ENCODE peak calls at places on chromosomes 3 and 15, in eight cellular contexts. W is GM04504; M is NCI-H1694; D is activated T-cell treated with anti-CD3 and anti-CD28 coated beads, Interleukin-2, amount 50 U/mL, for 72 hours; J is stimulated activated CD8-positive, alpha-beta memory T cell treated with anti-CD3 and anti-CD28 coated beads, Interleukin-15, amount 100 ng/mL, for 24 hours; G is mucosa of descending colon; X is Kasumi-1; Y is cardiac muscle cell. I is an unnamed sample.

GRCh38 chr3:111907151-111907550 is 48.1 kb downstream of the PHLDB2 start:
- DNase-seq in W (no peak), M (no peak), D (no peak), J (no peak), G (no peak), X (no peak), Y (no peak), I (no peak)

GRCh38 chr3:16978234-16978920 is 93.6 kb downstream of the PLCL2 start:
- DNase-seq in W (no peak), M (no peak), D (no peak), J (no peak), G (no peak), X (no peak), Y (no peak), I (no peak)

GRCh38 chr15:99703603-99704443 is 29.4 kb downstream of the LYSMD4 start:
- DNase-seq in W (peak; percentile 76), M (peak; percentile 34), D (no peak), J (no peak), G (no peak), X (peak; percentile 58), Y (peak; percentile 54), I (peak; percentile 39)

GRCh38 chr3:31247850-31248618 is 284.7 kb upstream of the STT3B start:
- DNase-seq in W (no peak), M (no peak), D (no peak), J (no peak), G (no peak), X (no peak), Y (no peak), I (no peak)

GRCh38 chr3:45026038-45026437 is at the start of gene CLEC3B:
- DNase-seq in W (peak; percentile 58), M (no peak), D (no peak), J (no peak), G (peak; percentile 35), X (no peak), Y (no peak), I (no peak)

GRCh38 chr3:156676467-156677119 is 2.2 kb downstream of the TIPARP start:
- DNase-seq in W (no peak), M (no peak), D (no peak), J (no peak), G (no peak), X (no peak), Y (no peak), I (no peak)

GRCh38 chr3:71893702-71894479 is 108.9 kb upstream of the PROK2 start:
- DNase-seq in W (no peak), M (no peak), D (no peak), J (no peak), G (no peak), X (no peak), Y (no peak), I (no peak)

GRCh38 chr3:186653984-186654383 is 11.8 kb upstream of the HRG start:
- DNase-seq in W (no peak), M (no peak), D (no peak), J (no peak), G (no peak), X (no peak), Y (peak; percentile 4), I (peak; percentile 53)

GRCh38 chr15:79007066-79007465 is 62.2 kb upstream of the CTSH start:
- DNase-seq in W (no peak), M (no peak), D (peak; percentile 16), J (no peak), G (peak; percentile 51), X (peak; percentile 40), Y (peak; percentile 82), I (peak; percentile 77)

GRCh38 chr3:48445277-48445882 is 1.2 kb upstream of the ATRIP start:
- DNase-seq in W (no peak), M (no peak), D (no peak), J (no peak), G (no peak), X (no peak), Y (no peak), I (no peak)

GRCh38 chr15:84976746-84977345 is 4.8 kb upstream of the PDE8A start:
- DNase-seq in W (no peak), M (no peak), D (no peak), J (no peak), G (no peak), X (no peak), Y (no peak), I (no peak)

GRCh38 chr3:171838218-171838720 is 4.9 kb upstream of the TMEM212 start:
- DNase-seq in W (peak; percentile 63), M (no peak), D (no peak), J (no peak), G (no peak), X (no peak), Y (peak; percentile 30), I (no peak)

GRCh38 chr3:113275876-113276580 is 64.7 kb downstream of the BOC start:
- DNase-seq in W (peak; percentile 75), M (no peak), D (no peak), J (no peak), G (no peak), X (no peak), Y (peak; percentile 23), I (peak; percentile 95)

GRCh38 chr15:83631534-83631933 is 22.4 kb upstream of the ADAMTSL3 start:
- DNase-seq in W (no peak), M (no peak), D (no peak), J (no peak), G (no peak), X (no peak), Y (no peak), I (no peak)

GRCh38 chr3:128486157-128486691 is 6.8 kb downstream of the GATA2 start:
- DNase-seq in W (no peak), M (no peak), D (no peak), J (no peak), G (no peak), X (no peak), Y (no peak), I (no peak)

GRCh38 chr3:51146781-51147180 is 238.3 kb upstream of the MANF start:
- DNase-seq in W (no peak), M (no peak), D (no peak), J (no peak), G (no peak), X (no peak), Y (no peak), I (no peak)

GRCh38 chr3:114464548-114464947 is 170.7 kb downstream of the TIGIT start:
- DNase-seq in W (no peak), M (no peak), D (no peak), J (no peak), G (no peak), X (no peak), Y (no peak), I (peak; percentile 27)